ENCODE peak calls at places on chromosomes 1 and 21, in nine cellular contexts. D is neural crest cell, J is AG04450, P is fibroblast of the aortic adventitia, I is suprapubic skin, Q is WERI-Rb-1, L is endothelial cell, R is sigmoid colon, U is ascending aorta. Y is an unnamed sample.

GRCh38 chr1:46522184-46522968 is 29.1 kb downstream of the KNCN start:
- DNase-seq in I (no peak), R (no peak), Q (peak; percentile 71), L (no peak), J (no peak), U (peak; percentile 69), P (peak; percentile 89), D (no peak), Y (no peak)

GRCh38 chr1:213099682-213100399 is 48.8 kb downstream of the RPS6KC1 start:
- DNase-seq in P (no peak), I (no peak), J (no peak), Q (no peak), U (no peak), D (no peak), R (no peak), L (no peak), Y (no peak)

GRCh38 chr1:12174789-12175455 is 8.1 kb downstream of the TNFRSF1B start:
- DNase-seq in P (no peak), D (peak; percentile 65), Q (peak; percentile 16), J (no peak), U (no peak), R (peak; percentile 81), I (no peak), L (peak; percentile 43), Y (peak; percentile 83)

GRCh38 chr1:214002472-214002871 is 14.7 kb downstream of the PROX1 start:
- DNase-seq in L (no peak), P (peak; percentile 33), I (no peak), U (no peak), Q (no peak), R (no peak), J (no peak), D (no peak), Y (no peak)

GRCh38 chr1:156648951-156649350 is 7.0 kb downstream of the BCAN start:
- DNase-seq in R (no peak), D (no peak), I (no peak), L (no peak), Q (peak; percentile 81), P (no peak), U (no peak), J (no peak), Y (no peak)

GRCh38 chr1:225201447-225201846 is 226.4 kb downstream of the LBR start:
- DNase-seq in R (no peak), U (no peak), P (no peak), D (no peak), Q (no peak), I (no peak), L (no peak), J (no peak), Y (no peak)

GRCh38 chr1:76219589-76219914 is 145.0 kb downstream of the ST6GALNAC3 start:
- DNase-seq in Q (no peak), D (no peak), P (no peak), R (no peak), L (no peak), I (no peak), U (no peak), J (no peak), Y (no peak)

GRCh38 chr1:88189525-88189924 is 494.5 kb upstream of the PKN2 start:
- DNase-seq in J (no peak), L (no peak), R (no peak), U (no peak), I (no peak), D (no peak), Q (no peak), P (no peak), Y (no peak)

GRCh38 chr1:245541389-245541788 is 386.6 kb downstream of the KIF26B start:
- DNase-seq in I (no peak), U (no peak), R (no peak), Q (no peak), P (peak; percentile 9), J (peak; percentile 7), D (no peak), L (no peak), Y (no peak)

GRCh38 chr1:180567664-180568063 is 8.9 kb downstream of the OVAAL start:
- DNase-seq in I (no peak), P (peak; percentile 23), R (no peak), J (no peak), Q (no peak), U (no peak), D (no peak), L (no peak), Y (no peak)

GRCh38 chr1:66506393-66506687 is 27.6 kb upstream of the SGIP1 start:
- DNase-seq in R (no peak), L (no peak), J (no peak), Q (no peak), P (no peak), U (no peak), D (no peak), I (no peak), Y (no peak)

GRCh38 chr21:32122082-32122481 is 156.8 kb downstream of the MIS18A start:
- DNase-seq in J (no peak), P (no peak), L (no peak), D (no peak), Q (no peak), R (no peak), U (no peak), I (no peak), Y (no peak)

GRCh38 chr1:207004931-207005830 is 27.4 kb downstream of the C1orf116 start:
- DNase-seq in I (no peak), R (no peak), J (peak; percentile 23), D (peak; percentile 62), P (peak; percentile 70), Q (peak; percentile 82), L (peak; percentile 67), U (no peak), Y (peak; percentile 60)

GRCh38 chr1:152481869-152482664 is 28.5 kb upstream of the LCE5A start:
- DNase-seq in L (no peak), U (no peak), P (no peak), D (no peak), Q (no peak), J (no peak), R (no peak), I (no peak), Y (no peak)

GRCh38 chr1:152473887-152474537 is 36.6 kb upstream of the LCE5A start:
- DNase-seq in L (no peak), D (no peak), U (no peak), J (no peak), Q (no peak), P (peak; percentile 12), I (no peak), R (no peak), Y (no peak)

GRCh38 chr1:152479792-152480595 is 30.6 kb upstream of the LCE5A start:
- DNase-seq in D (no peak), R (no peak), I (no peak), P (peak; percentile 37), J (no peak), Q (peak; percentile 89), L (no peak), U (no peak), Y (no peak)
- TF ChIP-seq CTCF in D (peak; percentile 14), R (no peak), I (no peak), P (peak; percentile 64), J (peak; percentile 19), Q (peak; percentile 96), L (no peak), U (no peak), Y (peak; percentile 51)

GRCh38 chr1:113109908-113110554 is 37.0 kb downstream of the LRIG2 start:
- DNase-seq in R (no peak), L (no peak), I (no peak), P (peak; percentile 98), J (peak; percentile 78), U (no peak), D (no peak), Q (no peak), Y (no peak)
- TF ChIP-seq CTCF in R (no peak), L (no peak), I (no peak), P (peak; percentile 38), J (peak; percentile 52), U (no peak), D (no peak), Q (no peak), Y (no peak)

GRCh38 chr1:218813247-218813646 is 360.4 kb upstream of the LYPLAL1 start:
- DNase-seq in Q (no peak), P (peak; percentile 51), D (no peak), I (no peak), R (no peak), L (no peak), J (peak; percentile 37), U (no peak), Y (no peak)

GRCh38 chr1:218810336-218810735 is 363.3 kb upstream of the LYPLAL1 start:
- DNase-seq in U (no peak), R (no peak), D (no peak), P (no peak), L (no peak), J (no peak), Q (no peak), I (no peak), Y (no peak)

GRCh38 chr1:218812360-218812759 is 361.3 kb upstream of the LYPLAL1 start:
- DNase-seq in D (no peak), U (no peak), Q (no peak), L (no peak), J (no peak), P (no peak), R (no peak), I (no peak), Y (no peak)

GRCh38 chr1:218809625-218810024 is 364.1 kb upstream of the LYPLAL1 start:
- DNase-seq in P (peak; percentile 46), I (no peak), U (no peak), D (no peak), R (no peak), L (no peak), Q (no peak), J (no peak), Y (no peak)

DNA sequence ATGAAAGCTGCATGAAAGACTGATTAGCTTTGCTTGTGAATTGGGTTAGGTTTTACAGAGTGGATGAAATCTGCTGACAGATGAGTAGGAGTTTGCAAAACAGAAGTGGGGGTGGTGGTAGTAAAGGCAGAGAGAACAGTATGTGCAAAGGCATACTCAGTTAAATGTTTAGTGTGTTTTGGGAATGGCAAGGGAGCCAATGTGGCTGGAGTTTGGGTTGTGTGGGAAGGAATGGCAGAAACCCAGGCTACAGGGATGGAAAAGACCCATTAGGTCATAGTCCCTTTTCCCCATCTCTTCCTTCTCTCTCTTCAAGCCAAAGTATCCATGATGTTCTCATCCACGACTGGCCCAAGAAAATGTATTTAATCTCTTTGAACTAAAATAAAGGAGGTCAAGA is 362.2 kb upstream of the LYPLAL1 start:
- DNase-seq in Q (no peak), R (no peak), L (no peak), D (no peak), U (no peak), P (peak; percentile 24), I (no peak), J (no peak), Y (no peak)
- TF ChIP-seq CTCF in Q (no peak), R (no peak), L (no peak), D (no peak), U (no peak), P (no peak), I (no peak), J (no peak), Y (no peak)

DNA sequence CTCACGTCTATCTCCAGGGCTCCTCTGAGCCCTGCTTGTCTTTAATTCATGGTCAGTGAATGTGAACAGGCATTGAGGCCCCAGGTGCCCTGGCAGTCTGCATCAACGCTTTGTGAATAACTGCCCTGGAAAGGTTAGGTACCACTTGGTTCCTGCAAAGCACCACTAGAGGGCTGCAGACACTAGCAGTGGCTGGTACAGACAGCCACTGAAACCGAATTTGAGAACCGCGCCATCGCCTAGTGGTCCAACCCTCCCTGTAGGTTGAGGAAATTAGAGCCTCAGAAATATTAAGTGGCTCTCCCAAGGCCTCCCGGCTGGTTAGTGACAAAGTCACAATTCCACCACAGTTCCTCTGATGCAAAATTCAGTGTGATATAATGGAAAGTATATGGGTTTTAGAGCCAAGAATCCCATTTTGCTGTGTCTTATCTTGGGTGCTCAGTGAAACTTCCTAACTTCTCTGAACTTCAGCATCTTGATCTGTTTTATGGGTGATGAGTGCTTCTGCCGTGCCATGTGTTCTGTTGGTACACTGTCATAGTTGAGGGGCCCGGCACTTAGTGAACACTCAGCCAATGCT is 46.2 kb upstream of the BCL9 start:
- DNase-seq in P (peak; percentile 88), D (peak; percentile 55), U (peak; percentile 86), Q (peak; percentile 93), J (peak; percentile 43), R (peak; percentile 88), I (peak; percentile 82), L (peak; percentile 67), Y (peak; percentile 47)
- TF ChIP-seq CTCF in P (peak; percentile 99), D (peak; percentile 94), U (peak; percentile 76), Q (peak; percentile 100), J (peak; percentile 99), R (peak; percentile 91), I (peak; percentile 81), L (peak; percentile 56), Y (peak; percentile 66)